ENCODE peak calls at places on chromosome 21, in five cellular contexts. A, S, C, T and K are unnamed samples.
A peak's percentile ranks its signal among the peaks of the same experiment; 100 is the strongest.

GRCh38 chr21:35136586-35137254 is 87.6 kb upstream of the RUNX1 start:
- DNase-seq in C (no peak), T (no peak), A (no peak), S (peak; percentile 56), K (no peak)

GRCh38 chr21:26042181-26042876 is 128.2 kb downstream of the APP start:
- DNase-seq in S (no peak), C (no peak), A (no peak), T (no peak), K (no peak)

GRCh38 chr21:38958940-38959685 is 153.4 kb downstream of the ETS2 start:
- DNase-seq in S (peak; percentile 64), T (no peak), A (peak; percentile 47), C (no peak), K (no peak)

GRCh38 chr21:29217818-29218252 is 80.9 kb upstream of the BACH1 start:
- DNase-seq in T (no peak), C (no peak), A (no peak), S (peak; percentile 92), K (no peak)

GRCh38 chr21:28669331-28669730 is 323.3 kb downstream of the LTN1 start:
- DNase-seq in A (no peak), T (no peak), S (no peak), C (no peak), K (no peak)

GRCh38 chr21:14582934-14583628 is 37.0 kb upstream of the SAMSN1 start:
- DNase-seq in C (no peak), A (no peak), S (no peak), T (no peak), K (no peak)

GRCh38 chr21:39136711-39137110 is 46.5 kb downstream of the PSMG1 start:
- DNase-seq in S (peak; percentile 73), C (no peak), T (no peak), A (no peak), K (no peak)

GRCh38 chr21:24759348-24760118 is 847.7 kb downstream of the MRPL39 start:
- DNase-seq in S (no peak), C (no peak), A (no peak), T (no peak), K (no peak)

GRCh38 chr21:46421191-46421750 is 37.4 kb upstream of the DIP2A start:
- DNase-seq in S (no peak), A (no peak), C (no peak), T (no peak), K (peak; percentile 21)

GRCh38 chr21:46568562-46568961 is 36.3 kb downstream of the S100B start:
- DNase-seq in T (no peak), S (no peak), A (no peak), C (no peak), K (no peak)

GRCh38 chr21:14560139-14560538 is 14.0 kb upstream of the SAMSN1 start:
- DNase-seq in A (no peak), S (no peak), T (no peak), C (no peak), K (no peak)

DNA sequence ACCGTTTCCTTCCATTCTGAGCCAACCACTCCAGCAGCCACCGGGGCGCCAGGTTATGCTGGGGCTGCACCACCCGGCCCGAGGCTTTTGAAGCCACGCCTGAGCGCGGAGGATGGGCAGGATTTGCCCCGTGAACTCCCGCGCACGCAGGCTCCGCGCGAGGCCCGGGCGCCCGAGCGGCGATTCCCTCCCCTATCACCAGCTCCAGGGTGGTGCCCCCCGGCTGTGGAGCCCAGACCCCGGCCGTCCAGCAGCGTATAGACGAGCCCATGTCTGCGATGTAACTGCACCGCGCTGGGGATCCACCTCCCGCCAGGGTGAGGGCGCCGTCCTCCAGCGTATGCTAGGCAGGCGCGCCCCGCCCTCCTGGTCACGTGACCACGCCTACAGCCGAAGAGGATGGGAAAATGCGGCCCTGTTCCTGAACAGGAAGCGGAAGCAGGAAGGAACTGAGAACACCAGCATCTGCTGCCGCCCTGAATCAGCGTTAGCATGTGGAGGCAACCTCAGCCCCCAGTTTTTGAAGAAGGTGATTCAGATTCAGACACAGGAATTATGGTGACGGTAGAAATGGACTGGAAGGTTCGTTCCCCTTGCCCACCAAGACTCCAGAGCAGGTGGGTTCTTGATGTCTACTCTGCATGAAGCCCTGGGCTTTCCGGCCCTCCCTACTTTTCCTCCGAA is 46.0 kb downstream of the VPS26C start:
- DNase-seq in A (peak; percentile 95), C (peak; percentile 90), T (peak; percentile 88), S (peak; percentile 79), K (peak; percentile 89)
- TF ChIP-seq CTCF in A (no peak), C (peak; percentile 24), T (no peak), S (no peak), K (no peak)

DNA sequence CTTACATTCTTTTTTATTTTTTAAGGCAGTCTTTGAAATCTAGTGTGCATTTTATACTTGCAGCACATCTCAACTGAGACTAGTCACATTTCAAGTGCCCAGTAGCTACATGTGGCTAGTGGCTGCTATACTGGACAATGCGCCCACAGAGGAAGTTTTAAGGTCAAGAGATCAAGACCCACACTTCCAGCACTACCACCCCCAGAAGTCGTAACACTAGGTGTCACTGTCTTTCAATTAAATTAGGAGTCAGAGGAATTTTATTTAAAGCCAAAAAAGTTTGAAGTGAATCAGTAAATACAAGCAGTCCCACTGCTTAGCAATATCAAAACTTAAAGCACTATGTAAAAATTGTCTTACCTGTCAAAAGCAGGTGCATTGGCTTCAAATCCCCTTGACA is 39.9 kb downstream of the SYNJ1 start:
- DNase-seq in C (no peak), T (no peak), S (no peak), A (no peak), K (no peak)
- TF ChIP-seq CTCF in C (peak; percentile 30), T (no peak), S (no peak), A (no peak), K (peak; percentile 48)

GRCh38 chr21:44312089-44312488 is 12.2 kb downstream of the PFKL start:
- DNase-seq in T (no peak), A (no peak), S (no peak), C (no peak), K (no peak)

GRCh38 chr21:44311108-44311507 is 11.3 kb downstream of the PFKL start:
- DNase-seq in S (no peak), A (no peak), C (no peak), T (no peak), K (no peak)

GRCh38 chr21:44312716-44313115 is 12.9 kb downstream of the PFKL start:
- DNase-seq in C (no peak), T (no peak), S (no peak), A (no peak), K (no peak)

GRCh38 chr21:44313451-44313850 is 13.6 kb downstream of the PFKL start:
- DNase-seq in A (no peak), C (no peak), S (no peak), T (no peak), K (no peak)

GRCh38 chr21:44310628-44311027 is 10.8 kb downstream of the PFKL start:
- DNase-seq in S (no peak), T (no peak), C (no peak), A (no peak), K (no peak)
- TF ChIP-seq CTCF in S (no peak), T (no peak), C (no peak), A (no peak), K (peak; percentile 10)

DNA sequence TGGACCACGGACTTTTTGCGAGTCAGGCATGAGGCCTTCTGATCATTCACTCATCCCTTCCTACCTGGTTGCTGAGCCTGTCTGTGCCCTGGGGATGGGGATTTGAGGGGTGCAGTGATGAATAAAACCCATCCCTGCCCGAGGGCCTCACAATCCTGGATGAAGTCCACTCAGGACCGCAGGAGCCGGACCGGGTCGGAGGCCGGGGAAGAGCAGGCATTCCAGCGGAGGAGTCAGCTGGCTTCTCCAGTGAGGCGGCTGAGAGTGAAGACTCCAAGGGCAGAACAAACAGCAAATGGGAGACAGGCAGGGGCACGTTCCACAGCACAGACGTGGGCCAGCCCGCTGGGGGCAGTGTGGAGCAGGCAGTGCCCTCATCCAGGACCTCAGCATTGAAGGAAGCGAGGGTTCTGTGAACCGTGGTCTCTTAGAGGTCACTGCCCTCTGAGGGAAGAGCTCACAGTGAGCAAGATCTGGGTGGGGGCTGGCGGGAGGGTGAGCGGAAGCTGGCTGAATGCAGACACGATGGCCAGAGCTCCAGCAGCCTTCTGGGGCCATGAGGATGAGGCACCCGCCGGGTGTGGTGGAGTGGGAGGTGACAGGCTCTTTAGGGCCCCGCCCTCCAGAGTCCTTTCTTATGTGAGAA is 10.9 kb upstream of the LRRC3 start:
- DNase-seq in S (no peak), T (peak; percentile 75), C (no peak), A (no peak), K (peak; percentile 76)
- TF ChIP-seq CTCF in S (peak; percentile 26), T (peak; percentile 44), C (no peak), A (no peak), K (peak; percentile 75)

GRCh38 chr21:27363719-27364479 is 397.0 kb upstream of the ADAMTS5 start:
- DNase-seq in A (no peak), T (no peak), S (no peak), C (no peak), K (no peak)

GRCh38 chr21:27365394-27365793 is 398.5 kb upstream of the ADAMTS5 start:
- DNase-seq in A (no peak), T (no peak), S (peak; percentile 42), C (no peak), K (no peak)

GRCh38 chr21:27366846-27367245 is 400.0 kb upstream of the ADAMTS5 start:
- DNase-seq in A (no peak), C (no peak), T (no peak), S (peak; percentile 69), K (no peak)

GRCh38 chr21:27359141-27359540 is 392.3 kb upstream of the ADAMTS5 start:
- DNase-seq in S (peak; percentile 40), T (no peak), C (no peak), A (no peak), K (no peak)

GRCh38 chr21:27362249-27362648 is 395.4 kb upstream of the ADAMTS5 start:
- DNase-seq in S (no peak), T (no peak), C (no peak), A (no peak), K (no peak)
- TF ChIP-seq CTCF in S (peak; percentile 53), T (no peak), C (no peak), A (peak; percentile 17), K (peak; percentile 51)

DNA sequence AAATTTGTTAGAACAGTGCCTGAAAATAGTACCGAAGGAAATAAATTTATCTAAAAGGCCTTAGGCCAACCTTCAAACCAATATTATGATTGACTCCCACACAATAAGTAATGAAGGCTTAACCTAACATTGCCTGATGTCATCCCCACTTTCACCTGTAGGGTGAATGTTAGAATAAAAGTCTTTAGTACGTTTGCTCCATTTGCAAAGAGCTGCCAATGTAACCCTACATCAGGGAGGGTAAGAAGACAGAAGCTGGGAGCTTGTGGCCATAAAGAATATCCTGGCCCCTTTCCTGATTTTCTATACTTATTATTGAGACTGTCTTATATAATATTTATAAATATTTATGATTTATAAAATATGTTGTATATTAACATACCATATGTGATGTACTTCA is 661.8 kb upstream of the CXADR start:
- DNase-seq in S (no peak), C (no peak), A (no peak), T (no peak), K (no peak)
- TF ChIP-seq CTCF in S (peak; percentile 47), C (no peak), A (no peak), T (no peak), K (peak; percentile 54)

GRCh38 chr21:42107177-42107880 is 36.2 kb downstream of the UMODL1 start:
- DNase-seq in C (peak; percentile 51), S (no peak), T (no peak), A (no peak), K (peak; percentile 56)
- TF ChIP-seq CTCF in C (no peak), S (no peak), T (peak; percentile 17), A (no peak), K (no peak)